ENCODE peak calls at places on chromosomes 11 and 22, in eight cellular contexts. R is ureter; E is RCC 7860; L is T-cell; U is activated CD4-positive, alpha-beta T cell treated with anti-CD3 and anti-CD28 coated beads for 24 hours; A is GOT3; H is T follicular helper cell; K is globus pallidus. J is an unnamed sample.

GRCh38 chr11:69667619-69668604 is 7.2 kb downstream of the LTO1 start:
- DNase-seq in R (no peak), E (no peak), L (no peak), U (no peak), A (no peak), H (no peak), K (no peak), J (no peak)

GRCh38 chr11:113531575-113532451 is 56.6 kb upstream of the DRD2 start:
- DNase-seq in R (peak; percentile 26), E (no peak), L (no peak), U (no peak), A (no peak), H (no peak), K (no peak), J (no peak)

GRCh38 chr11:66685276-66686099 is 7.8 kb upstream of the RBM4B start:
- DNase-seq in R (no peak), E (no peak), L (no peak), U (no peak), A (no peak), H (no peak), K (no peak), J (no peak)

GRCh38 chr11:43138621-43139140 is 173.1 kb upstream of the API5 start:
- DNase-seq in R (no peak), E (no peak), L (no peak), U (no peak), A (no peak), H (no peak), K (no peak), J (no peak)

GRCh38 chr11:47886096-47886495 is 37.9 kb upstream of the NUP160 start:
- DNase-seq in R (no peak), E (no peak), L (peak; percentile 10), U (no peak), A (no peak), H (no peak), K (no peak), J (no peak)

GRCh38 chr11:47856186-47856585 is 8.0 kb upstream of the NUP160 start:
- DNase-seq in R (no peak), E (no peak), L (no peak), U (no peak), A (no peak), H (no peak), K (no peak), J (no peak)

GRCh38 chr11:35099278-35100018 is 39.5 kb upstream of the CD44 start:
- DNase-seq in R (no peak), E (peak; percentile 9), L (no peak), U (no peak), A (no peak), H (no peak), K (no peak), J (no peak)

GRCh38 chr11:120839846-120840402 is 184.0 kb upstream of the TBCEL start:
- DNase-seq in R (no peak), E (no peak), L (no peak), U (no peak), A (no peak), H (no peak), K (no peak), J (no peak)

GRCh38 chr11:64649304-64649703 is 58.3 kb downstream of the SLC22A12 start:
- DNase-seq in R (no peak), E (no peak), L (no peak), U (no peak), A (no peak), H (no peak), K (no peak), J (no peak)

GRCh38 chr11:70145025-70145529 is 58.0 kb upstream of the FADD start:
- DNase-seq in R (no peak), E (no peak), L (no peak), U (no peak), A (no peak), H (no peak), K (no peak), J (no peak)

GRCh38 chr11:119479685-119480275 is 56.8 kb upstream of the THY1 start:
- DNase-seq in R (peak; percentile 24), E (no peak), L (no peak), U (no peak), A (no peak), H (no peak), K (no peak), J (no peak)

GRCh38 chr11:111299111-111300026 is 1.0 kb downstream of the POU2AF3 start:
- DNase-seq in R (peak; percentile 79), E (no peak), L (no peak), U (no peak), A (no peak), H (no peak), K (peak; percentile 34), J (no peak)

GRCh38 chr22:19046719-19047609 is 75.2 kb downstream of the DGCR2 start:
- DNase-seq in R (no peak), E (no peak), L (no peak), U (no peak), A (no peak), H (no peak), K (no peak), J (no peak)

GRCh38 chr11:111851636-111852035 is 19.7 kb downstream of the ALG9 start:
- DNase-seq in R (no peak), E (no peak), L (no peak), U (no peak), A (no peak), H (no peak), K (no peak), J (no peak)

GRCh38 chr22:50191041-50191740 is 5.5 kb downstream of the TRABD start:
- DNase-seq in R (no peak), E (peak; percentile 4), L (peak; percentile 90), U (peak; percentile 37), A (no peak), H (peak; percentile 79), K (no peak), J (peak; percentile 84)

GRCh38 chr11:134576721-134577171 is 164.7 kb upstream of the B3GAT1 start:
- DNase-seq in R (no peak), E (no peak), L (no peak), U (no peak), A (no peak), H (no peak), K (no peak), J (no peak)

GRCh38 chr11:14309425-14310192 is 49.4 kb downstream of the RRAS2 start:
- DNase-seq in R (no peak), E (no peak), L (no peak), U (no peak), A (no peak), H (no peak), K (no peak), J (no peak)

GRCh38 chr11:119605137-119605675 is 123.8 kb downstream of the NECTIN1 start:
- DNase-seq in R (no peak), E (no peak), L (no peak), U (no peak), A (no peak), H (no peak), K (no peak), J (no peak)

GRCh38 chr11:134480129-134480652 is 68.1 kb upstream of the B3GAT1 start:
- DNase-seq in R (no peak), E (no peak), L (no peak), U (no peak), A (no peak), H (no peak), K (no peak), J (no peak)

GRCh38 chr11:130202818-130203671 is 43.5 kb downstream of the ST14 start:
- DNase-seq in R (no peak), E (no peak), L (no peak), U (no peak), A (no peak), H (no peak), K (no peak), J (no peak)